ENCODE peak calls at places on chromosomes 13 and 19, in ten cellular contexts. One of them, this sample, is unnamed.

GRCh38 chr13:30743319-30744055 is 8.1 kb downstream of the ALOX5AP start:
- DNase-seq in tibial nerve: no peak
- DNase-seq in CD8-positive, alpha-beta T cell: no peak
- DNase-seq in heart left ventricle: no peak
- DNase-seq in Caco-2: peak
- DNase-seq in fibroblast of mammary gland: peak
- DNase-seq in choroid plexus epithelial cell: peak
- DNase-seq in fibroblast of the aortic adventitia: peak
- DNase-seq in IMR-90: peak
- DNase-seq in colonic mucosa: peak
- DNase-seq in this sample: peak

GRCh38 chr19:17679526-17680234 is 8.5 kb downstream of the UNC13A start:
- DNase-seq in tibial nerve: no peak
- DNase-seq in CD8-positive, alpha-beta T cell: no peak
- DNase-seq in heart left ventricle: no peak
- DNase-seq in Caco-2: no peak
- DNase-seq in fibroblast of mammary gland: no peak
- DNase-seq in choroid plexus epithelial cell: no peak
- DNase-seq in fibroblast of the aortic adventitia: no peak
- DNase-seq in IMR-90: no peak
- DNase-seq in colonic mucosa: no peak
- DNase-seq in this sample: no peak

GRCh38 chr13:96982672-96983071 is 11.6 kb downstream of the OXGR1 start:
- DNase-seq in tibial nerve: no peak
- DNase-seq in CD8-positive, alpha-beta T cell: no peak
- DNase-seq in heart left ventricle: peak
- DNase-seq in Caco-2: no peak
- DNase-seq in fibroblast of mammary gland: peak
- DNase-seq in choroid plexus epithelial cell: peak
- DNase-seq in fibroblast of the aortic adventitia: peak
- DNase-seq in IMR-90: no peak
- DNase-seq in colonic mucosa: no peak
- DNase-seq in this sample: no peak

GRCh38 chr13:103430368-103430767 is 364.2 kb upstream of the SLC10A2 start:
- DNase-seq in tibial nerve: no peak
- DNase-seq in CD8-positive, alpha-beta T cell: no peak
- DNase-seq in heart left ventricle: no peak
- DNase-seq in Caco-2: no peak
- DNase-seq in fibroblast of mammary gland: no peak
- DNase-seq in choroid plexus epithelial cell: no peak
- DNase-seq in fibroblast of the aortic adventitia: no peak
- DNase-seq in IMR-90: no peak
- DNase-seq in colonic mucosa: no peak
- DNase-seq in this sample: no peak

GRCh38 chr13:69589531-69589930 is 518.1 kb upstream of the ATXN8OS start:
- DNase-seq in tibial nerve: no peak
- DNase-seq in CD8-positive, alpha-beta T cell: no peak
- DNase-seq in heart left ventricle: no peak
- DNase-seq in Caco-2: no peak
- DNase-seq in fibroblast of mammary gland: no peak
- DNase-seq in choroid plexus epithelial cell: no peak
- DNase-seq in fibroblast of the aortic adventitia: no peak
- DNase-seq in IMR-90: no peak
- DNase-seq in colonic mucosa: no peak
- DNase-seq in this sample: no peak

GRCh38 chr19:42816901-42817300 is 51.4 kb upstream of the PSG8 start:
- DNase-seq in tibial nerve: no peak
- DNase-seq in CD8-positive, alpha-beta T cell: no peak
- DNase-seq in heart left ventricle: no peak
- DNase-seq in Caco-2: no peak
- DNase-seq in fibroblast of mammary gland: no peak
- DNase-seq in choroid plexus epithelial cell: peak
- DNase-seq in fibroblast of the aortic adventitia: peak
- DNase-seq in IMR-90: peak
- DNase-seq in colonic mucosa: no peak
- DNase-seq in this sample: no peak

GRCh38 chr13:100855151-100855550 is 180.6 kb upstream of the TMTC4 start:
- DNase-seq in tibial nerve: no peak
- DNase-seq in CD8-positive, alpha-beta T cell: no peak
- DNase-seq in heart left ventricle: no peak
- DNase-seq in Caco-2: no peak
- DNase-seq in fibroblast of mammary gland: no peak
- DNase-seq in choroid plexus epithelial cell: no peak
- DNase-seq in fibroblast of the aortic adventitia: no peak
- DNase-seq in IMR-90: no peak
- DNase-seq in colonic mucosa: no peak
- DNase-seq in this sample: no peak

GRCh38 chr19:39671739-39672363 is 16.1 kb downstream of the LGALS16 start:
- DNase-seq in tibial nerve: no peak
- DNase-seq in CD8-positive, alpha-beta T cell: peak
- DNase-seq in heart left ventricle: no peak
- DNase-seq in Caco-2: peak
- DNase-seq in fibroblast of mammary gland: peak
- DNase-seq in choroid plexus epithelial cell: peak
- DNase-seq in fibroblast of the aortic adventitia: peak
- DNase-seq in IMR-90: peak
- DNase-seq in colonic mucosa: peak
- DNase-seq in this sample: peak

GRCh38 chr13:95924389-95924994 is 128.7 kb downstream of the UGGT2 start:
- DNase-seq in tibial nerve: no peak
- DNase-seq in CD8-positive, alpha-beta T cell: no peak
- DNase-seq in heart left ventricle: no peak
- DNase-seq in Caco-2: peak
- DNase-seq in fibroblast of mammary gland: peak
- DNase-seq in choroid plexus epithelial cell: peak
- DNase-seq in fibroblast of the aortic adventitia: peak
- DNase-seq in IMR-90: peak
- DNase-seq in colonic mucosa: no peak
- DNase-seq in this sample: peak

GRCh38 chr13:51453959-51454703 is 1.3 kb upstream of the INTS6 start:
- DNase-seq in tibial nerve: no peak
- DNase-seq in CD8-positive, alpha-beta T cell: peak
- DNase-seq in heart left ventricle: peak
- DNase-seq in Caco-2: no peak
- DNase-seq in fibroblast of mammary gland: peak
- DNase-seq in choroid plexus epithelial cell: peak
- DNase-seq in fibroblast of the aortic adventitia: peak
- DNase-seq in IMR-90: peak
- DNase-seq in colonic mucosa: peak
- DNase-seq in this sample: peak

GRCh38 chr13:57443494-57443893 is 188.1 kb upstream of the PCDH17 start:
- DNase-seq in tibial nerve: no peak
- DNase-seq in CD8-positive, alpha-beta T cell: no peak
- DNase-seq in heart left ventricle: no peak
- DNase-seq in Caco-2: no peak
- DNase-seq in fibroblast of mammary gland: no peak
- DNase-seq in choroid plexus epithelial cell: no peak
- DNase-seq in fibroblast of the aortic adventitia: no peak
- DNase-seq in IMR-90: no peak
- DNase-seq in colonic mucosa: no peak
- DNase-seq in this sample: no peak

GRCh38 chr13:30748717-30749116 is 13.4 kb downstream of the ALOX5AP start:
- DNase-seq in tibial nerve: no peak
- DNase-seq in CD8-positive, alpha-beta T cell: no peak
- DNase-seq in heart left ventricle: no peak
- DNase-seq in Caco-2: no peak
- DNase-seq in fibroblast of mammary gland: no peak
- DNase-seq in choroid plexus epithelial cell: no peak
- DNase-seq in fibroblast of the aortic adventitia: no peak
- DNase-seq in IMR-90: no peak
- DNase-seq in colonic mucosa: no peak
- DNase-seq in this sample: no peak

GRCh38 chr13:80458546-80458945 is 117.6 kb upstream of the SPRY2 start:
- DNase-seq in tibial nerve: no peak
- DNase-seq in CD8-positive, alpha-beta T cell: no peak
- DNase-seq in heart left ventricle: no peak
- DNase-seq in Caco-2: no peak
- DNase-seq in fibroblast of mammary gland: peak
- DNase-seq in choroid plexus epithelial cell: peak
- DNase-seq in fibroblast of the aortic adventitia: no peak
- DNase-seq in IMR-90: no peak
- DNase-seq in colonic mucosa: no peak
- DNase-seq in this sample: no peak

GRCh38 chr19:55831846-55832245 is at the start of gene NLRP11:
- DNase-seq in tibial nerve: no peak
- DNase-seq in CD8-positive, alpha-beta T cell: no peak
- DNase-seq in heart left ventricle: no peak
- DNase-seq in Caco-2: no peak
- DNase-seq in fibroblast of mammary gland: no peak
- DNase-seq in choroid plexus epithelial cell: no peak
- DNase-seq in fibroblast of the aortic adventitia: no peak
- DNase-seq in IMR-90: no peak
- DNase-seq in colonic mucosa: no peak
- DNase-seq in this sample: no peak

GRCh38 chr19:35077411-35078223 is 36.1 kb downstream of the HPN start:
- DNase-seq in tibial nerve: no peak
- DNase-seq in CD8-positive, alpha-beta T cell: no peak
- DNase-seq in heart left ventricle: no peak
- DNase-seq in Caco-2: no peak
- DNase-seq in fibroblast of mammary gland: no peak
- DNase-seq in choroid plexus epithelial cell: no peak
- DNase-seq in fibroblast of the aortic adventitia: no peak
- DNase-seq in IMR-90: no peak
- DNase-seq in colonic mucosa: no peak
- DNase-seq in this sample: no peak

GRCh38 chr19:43812689-43813088 is 10.4 kb upstream of the LYPD5 start:
- DNase-seq in tibial nerve: no peak
- DNase-seq in CD8-positive, alpha-beta T cell: no peak
- DNase-seq in heart left ventricle: no peak
- DNase-seq in Caco-2: no peak
- DNase-seq in fibroblast of mammary gland: no peak
- DNase-seq in choroid plexus epithelial cell: no peak
- DNase-seq in fibroblast of the aortic adventitia: no peak
- DNase-seq in IMR-90: no peak
- DNase-seq in colonic mucosa: no peak
- DNase-seq in this sample: no peak

GRCh38 chr13:24998433-24998832 is 97.5 kb upstream of the PABPC3 start:
- DNase-seq in tibial nerve: no peak
- DNase-seq in CD8-positive, alpha-beta T cell: no peak
- DNase-seq in heart left ventricle: no peak
- DNase-seq in Caco-2: no peak
- DNase-seq in fibroblast of mammary gland: no peak
- DNase-seq in choroid plexus epithelial cell: no peak
- DNase-seq in fibroblast of the aortic adventitia: no peak
- DNase-seq in IMR-90: no peak
- DNase-seq in colonic mucosa: no peak
- DNase-seq in this sample: no peak

GRCh38 chr13:24997367-24997967 is 98.5 kb upstream of the PABPC3 start:
- DNase-seq in tibial nerve: no peak
- DNase-seq in CD8-positive, alpha-beta T cell: no peak
- DNase-seq in heart left ventricle: no peak
- DNase-seq in Caco-2: no peak
- DNase-seq in fibroblast of mammary gland: peak
- DNase-seq in choroid plexus epithelial cell: peak
- DNase-seq in fibroblast of the aortic adventitia: peak
- DNase-seq in IMR-90: peak
- DNase-seq in colonic mucosa: peak
- DNase-seq in this sample: peak

GRCh38 chr13:24995225-24995804 is 100.6 kb upstream of the PABPC3 start:
- DNase-seq in tibial nerve: no peak
- DNase-seq in CD8-positive, alpha-beta T cell: peak
- DNase-seq in heart left ventricle: no peak
- DNase-seq in Caco-2: peak
- DNase-seq in fibroblast of mammary gland: peak
- DNase-seq in choroid plexus epithelial cell: peak
- DNase-seq in fibroblast of the aortic adventitia: peak
- DNase-seq in IMR-90: peak
- DNase-seq in colonic mucosa: peak
- DNase-seq in this sample: peak
- TF ChIP-seq CTCF in tibial nerve: peak
- TF ChIP-seq CTCF in CD8-positive, alpha-beta T cell: peak
- TF ChIP-seq CTCF in heart left ventricle: peak
- TF ChIP-seq CTCF in Caco-2: peak
- TF ChIP-seq CTCF in fibroblast of mammary gland: peak
- TF ChIP-seq CTCF in choroid plexus epithelial cell: peak
- TF ChIP-seq CTCF in fibroblast of the aortic adventitia: peak
- TF ChIP-seq CTCF in IMR-90: peak
- TF ChIP-seq CTCF in colonic mucosa: peak
- TF ChIP-seq CTCF in this sample: peak

GRCh38 chr13:36543671-36544070 is 111.4 kb downstream of the CCNA1 start:
- DNase-seq in tibial nerve: no peak
- DNase-seq in CD8-positive, alpha-beta T cell: no peak
- DNase-seq in heart left ventricle: no peak
- DNase-seq in Caco-2: no peak
- DNase-seq in fibroblast of mammary gland: no peak
- DNase-seq in choroid plexus epithelial cell: no peak
- DNase-seq in fibroblast of the aortic adventitia: no peak
- DNase-seq in IMR-90: no peak
- DNase-seq in colonic mucosa: no peak
- DNase-seq in this sample: no peak
- H3K4me3 ChIP-seq in tibial nerve: no peak
- H3K4me3 ChIP-seq in CD8-positive, alpha-beta T cell: no peak
- H3K4me3 ChIP-seq in heart left ventricle: no peak
- H3K4me3 ChIP-seq in Caco-2: no peak
- H3K4me3 ChIP-seq in fibroblast of mammary gland: no peak
- H3K4me3 ChIP-seq in choroid plexus epithelial cell: no peak
- H3K4me3 ChIP-seq in fibroblast of the aortic adventitia: no peak
- H3K4me3 ChIP-seq in IMR-90: no peak
- H3K4me3 ChIP-seq in colonic mucosa: no peak
- H3K4me3 ChIP-seq in this sample: no peak

GRCh38 chr13:84870190-84870589 is 929.0 kb downstream of the SLITRK6 start:
- DNase-seq in tibial nerve: no peak
- DNase-seq in CD8-positive, alpha-beta T cell: no peak
- DNase-seq in heart left ventricle: no peak
- DNase-seq in Caco-2: peak
- DNase-seq in fibroblast of mammary gland: peak
- DNase-seq in choroid plexus epithelial cell: peak
- DNase-seq in fibroblast of the aortic adventitia: no peak
- DNase-seq in IMR-90: no peak
- DNase-seq in colonic mucosa: no peak
- DNase-seq in this sample: no peak
- TF ChIP-seq CTCF in tibial nerve: no peak
- TF ChIP-seq CTCF in CD8-positive, alpha-beta T cell: no peak
- TF ChIP-seq CTCF in heart left ventricle: no peak
- TF ChIP-seq CTCF in Caco-2: peak
- TF ChIP-seq CTCF in fibroblast of mammary gland: peak
- TF ChIP-seq CTCF in choroid plexus epithelial cell: peak
- TF ChIP-seq CTCF in fibroblast of the aortic adventitia: no peak
- TF ChIP-seq CTCF in IMR-90: peak
- TF ChIP-seq CTCF in colonic mucosa: no peak
- TF ChIP-seq CTCF in this sample: no peak

GRCh38 chr13:75371223-75371622 is 110.7 kb downstream of the TBC1D4 start:
- DNase-seq in tibial nerve: no peak
- DNase-seq in CD8-positive, alpha-beta T cell: no peak
- DNase-seq in heart left ventricle: no peak
- DNase-seq in Caco-2: no peak
- DNase-seq in fibroblast of mammary gland: no peak
- DNase-seq in choroid plexus epithelial cell: no peak
- DNase-seq in fibroblast of the aortic adventitia: no peak
- DNase-seq in IMR-90: no peak
- DNase-seq in colonic mucosa: no peak
- DNase-seq in this sample: no peak
- H3K4me3 ChIP-seq in tibial nerve: no peak
- H3K4me3 ChIP-seq in CD8-positive, alpha-beta T cell: no peak
- H3K4me3 ChIP-seq in heart left ventricle: no peak
- H3K4me3 ChIP-seq in Caco-2: no peak
- H3K4me3 ChIP-seq in fibroblast of mammary gland: no peak
- H3K4me3 ChIP-seq in choroid plexus epithelial cell: no peak
- H3K4me3 ChIP-seq in fibroblast of the aortic adventitia: no peak
- H3K4me3 ChIP-seq in IMR-90: no peak
- H3K4me3 ChIP-seq in colonic mucosa: no peak
- H3K4me3 ChIP-seq in this sample: no peak

GRCh38 chr19:27777726-27778125 is 1435.2 kb downstream of the UQCRFS1 start:
- DNase-seq in tibial nerve: no peak
- DNase-seq in CD8-positive, alpha-beta T cell: no peak
- DNase-seq in heart left ventricle: no peak
- DNase-seq in Caco-2: no peak
- DNase-seq in fibroblast of mammary gland: no peak
- DNase-seq in choroid plexus epithelial cell: peak
- DNase-seq in fibroblast of the aortic adventitia: no peak
- DNase-seq in IMR-90: no peak
- DNase-seq in colonic mucosa: no peak
- DNase-seq in this sample: no peak
- TF ChIP-seq CTCF in tibial nerve: no peak
- TF ChIP-seq CTCF in CD8-positive, alpha-beta T cell: no peak
- TF ChIP-seq CTCF in heart left ventricle: no peak
- TF ChIP-seq CTCF in Caco-2: peak
- TF ChIP-seq CTCF in fibroblast of mammary gland: peak
- TF ChIP-seq CTCF in choroid plexus epithelial cell: peak
- TF ChIP-seq CTCF in fibroblast of the aortic adventitia: peak
- TF ChIP-seq CTCF in IMR-90: no peak
- TF ChIP-seq CTCF in colonic mucosa: no peak
- TF ChIP-seq CTCF in this sample: no peak

This sample was measured in fibroblast of villous mesenchyme.